ENCODE peak calls at places on chromosomes 6 and 20, in eight cellular contexts. F is uterus, L is retinal pigment epithelial cell, W is suprapubic skin, B is Peyer's patch, Q is lower leg skin, R is GM12865, K is coronary artery. Y is an unnamed sample.

GRCh38 chr20:11153819-11154218 is 480.0 kb upstream of the JAG1 start:
- DNase-seq in F (no peak), L (no peak), W (no peak), B (no peak), Q (no peak), R (no peak), K (no peak), Y (no peak)

GRCh38 chr6:14193524-14193923 is 76.0 kb downstream of the CD83 start:
- DNase-seq in F (no peak), L (no peak), W (no peak), B (no peak), Q (no peak), R (no peak), K (no peak), Y (no peak)

GRCh38 chr6:30612687-30613248 is 4.3 kb downstream of the PPP1R10 start:
- DNase-seq in F (no peak), L (peak; percentile 84), W (no peak), B (no peak), Q (no peak), R (no peak), K (no peak), Y (no peak)

GRCh38 chr6:14728396-14729024 is 517.4 kb upstream of the JARID2 start:
- DNase-seq in F (peak; percentile 62), L (no peak), W (no peak), B (no peak), Q (peak; percentile 64), R (no peak), K (no peak), Y (no peak)

GRCh38 chr6:46592046-46592445 is 60.6 kb downstream of the CYP39A1 start:
- DNase-seq in F (no peak), L (no peak), W (no peak), B (no peak), Q (no peak), R (no peak), K (no peak), Y (no peak)

GRCh38 chr6:38443750-38444149 is 196.0 kb downstream of the BTBD9 start:
- DNase-seq in F (no peak), L (peak; percentile 15), W (no peak), B (no peak), Q (no peak), R (no peak), K (no peak), Y (no peak)

GRCh38 chr6:10395171-10395945 is 19.5 kb downstream of the TFAP2A start:
- DNase-seq in F (no peak), L (no peak), W (no peak), B (no peak), Q (no peak), R (no peak), K (no peak), Y (no peak)

GRCh38 chr6:27290065-27290849 is 21.8 kb downstream of the POM121L2 start:
- DNase-seq in F (no peak), L (no peak), W (no peak), B (no peak), Q (no peak), R (no peak), K (no peak), Y (peak; percentile 41)

GRCh38 chr6:158409451-158409850 is 97.2 kb downstream of the TULP4 start:
- DNase-seq in F (no peak), L (no peak), W (no peak), B (no peak), Q (no peak), R (no peak), K (no peak), Y (no peak)

GRCh38 chr6:129895692-129896091 is 34.6 kb upstream of the TMEM244 start:
- DNase-seq in F (no peak), L (peak; percentile 24), W (no peak), B (no peak), Q (no peak), R (no peak), K (no peak), Y (no peak)

GRCh38 chr20:52047811-52048302 is 143.7 kb downstream of the ZFP64 start:
- DNase-seq in F (no peak), L (no peak), W (no peak), B (no peak), Q (no peak), R (peak; percentile 12), K (no peak), Y (no peak)

GRCh38 chr20:24817351-24817750 is 131.7 kb upstream of the CST7 start:
- DNase-seq in F (no peak), L (no peak), W (no peak), B (no peak), Q (no peak), R (no peak), K (no peak), Y (no peak)

GRCh38 chr20:57141492-57141891 is 124.9 kb downstream of the BMP7 start:
- DNase-seq in F (no peak), L (no peak), W (no peak), B (no peak), Q (no peak), R (no peak), K (no peak), Y (no peak)
- TF ChIP-seq CTCF in F (no peak), L (no peak), W (no peak), B (no peak), Q (no peak), R (no peak), K (no peak), Y (no peak)

GRCh38 chr20:17314262-17314661 is 87.4 kb downstream of the PCSK2 start:
- DNase-seq in F (no peak), L (no peak), W (no peak), B (no peak), Q (no peak), R (no peak), K (no peak), Y (no peak)

GRCh38 chr20:17320456-17320855 is 93.6 kb downstream of the PCSK2 start:
- DNase-seq in F (no peak), L (no peak), W (no peak), B (no peak), Q (no peak), R (no peak), K (no peak), Y (no peak)

GRCh38 chr20:17316316-17317038 is 89.6 kb downstream of the PCSK2 start:
- DNase-seq in F (no peak), L (no peak), W (no peak), B (no peak), Q (no peak), R (no peak), K (no peak), Y (no peak)

DNA sequence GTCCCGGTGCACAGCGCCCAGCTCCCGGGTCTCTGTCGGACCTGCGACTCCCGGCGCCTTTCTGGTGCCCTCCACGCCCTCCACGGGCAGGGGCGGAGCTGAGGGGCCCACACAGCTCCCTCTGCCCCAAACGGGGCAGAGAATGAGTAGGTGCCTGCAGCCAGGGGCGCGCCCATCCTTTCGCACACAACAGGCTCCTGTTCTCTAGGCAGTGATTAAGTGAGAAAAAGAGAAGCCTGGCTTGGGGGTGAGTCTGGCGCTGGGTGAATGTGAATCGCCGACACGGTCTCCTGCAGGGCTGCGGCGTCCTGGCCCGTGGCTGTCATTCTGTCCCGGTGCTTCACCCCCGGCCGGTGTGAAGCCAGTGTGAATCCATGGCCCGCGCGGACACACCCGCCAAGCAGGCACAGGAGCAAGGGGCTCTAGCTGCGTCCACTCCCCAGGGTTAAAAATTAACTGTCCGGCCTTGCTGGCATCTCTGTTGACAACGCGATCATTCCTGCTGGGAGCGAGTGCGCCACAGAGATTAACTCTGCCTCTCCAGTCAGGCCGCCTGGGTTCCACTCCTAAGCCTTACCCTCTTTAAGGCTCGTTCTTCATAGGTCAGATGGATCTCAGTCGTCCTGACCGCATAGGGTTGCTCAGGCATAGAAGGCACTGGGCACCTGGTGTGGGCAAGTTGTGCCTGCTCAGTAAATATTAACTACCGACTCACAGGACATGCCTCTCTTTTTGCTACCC is 88.8 kb downstream of the PCSK2 start:
- DNase-seq in F (no peak), L (no peak), W (no peak), B (no peak), Q (no peak), R (no peak), K (no peak), Y (no peak)
- H3K4me3 ChIP-seq in F (no peak overlapping the region), L (no peak overlapping the region), W (peak overlapping the region; percentile 5), B (no peak overlapping the region), Q (no peak overlapping the region), R (no peak overlapping the region), K (no peak overlapping the region), Y (no peak overlapping the region)

GRCh38 chr6:22926613-22927348 is 357.4 kb downstream of the HDGFL1 start:
- DNase-seq in F (no peak), L (no peak), W (no peak), B (no peak), Q (no peak), R (no peak), K (no peak), Y (no peak)
- TF ChIP-seq CTCF in F (no peak), L (no peak), W (no peak), B (no peak), Q (no peak), R (no peak), K (no peak), Y (no peak)

GRCh38 chr20:32278199-32278643 is 770 bp downstream of the KIF3B start:
- DNase-seq in F (no peak), L (no peak), W (no peak), B (no peak), Q (no peak), R (peak; percentile 81), K (no peak), Y (no peak)
- H3K4me3 ChIP-seq in F (peak overlapping the region; percentile 73), L (peak overlapping the region; percentile 91), W (peak overlapping the region; percentile 82), B (peak overlapping the region; percentile 100), Q (peak overlapping the region; percentile 96), R (peak overlapping the region; percentile 77), K (peak overlapping the region; percentile 79), Y (peak overlapping the region; percentile 77)

GRCh38 chr6:5302995-5303622 is 41.8 kb downstream of the FARS2 start:
- DNase-seq in F (no peak), L (no peak), W (no peak), B (peak; percentile 61), Q (peak; percentile 34), R (peak; percentile 91), K (no peak), Y (peak; percentile 60)
- TF ChIP-seq CTCF in F (peak; percentile 39), L (peak; percentile 66), W (peak; percentile 50), B (peak; percentile 63), Q (no peak), R (peak; percentile 94), K (no peak), Y (peak; percentile 86)

GRCh38 chr20:20741067-20742045 is 28.9 kb upstream of the RALGAPA2 start:
- DNase-seq in F (no peak), L (no peak), W (no peak), B (no peak), Q (peak; percentile 10), R (no peak), K (no peak), Y (peak; percentile 17)
- H3K4me3 ChIP-seq in F (no peak overlapping the region), L (no peak overlapping the region), W (no peak overlapping the region), B (no peak overlapping the region), Q (no peak overlapping the region), R (no peak overlapping the region), K (no peak overlapping the region), Y (no peak overlapping the region)

GRCh38 chr20:19367591-19367990 is 155.1 kb downstream of the SLC24A3 start:
- DNase-seq in F (no peak), L (no peak), W (no peak), B (no peak), Q (no peak), R (no peak), K (no peak), Y (no peak)

GRCh38 chr20:19363439-19363838 is 151.0 kb downstream of the SLC24A3 start:
- DNase-seq in F (no peak), L (no peak), W (no peak), B (no peak), Q (no peak), R (no peak), K (no peak), Y (no peak)

GRCh38 chr20:19361801-19362200 is 149.4 kb downstream of the SLC24A3 start:
- DNase-seq in F (no peak), L (no peak), W (no peak), B (no peak), Q (no peak), R (no peak), K (no peak), Y (no peak)
- TF ChIP-seq CTCF in F (no peak), L (no peak), W (no peak), B (no peak), Q (no peak), R (no peak), K (no peak), Y (no peak)